ENCODE peak calls at places on chromosomes 3 and 15, in four cellular contexts. A is Right ventricle myocardium superior; H is activated T-helper 1 cell treated with anti-CD3 and anti-CD28 coated beads, Interleukin-12 subunit alpha, Interleukin-12 subunit beta, Interleukin-2, Interleukin-4 antibody, amounts not matched to agents 30 ng/mL and 10 ng/mL and 1 ng/mL, durations not matched to agents 14 hours and 24 hours and 36 hours; W is stomach. T is an unnamed sample.

GRCh38 chr3:107969994-107970896 is 120.6 kb downstream of the CD47 start:
- DNase-seq in W (no peak), H (no peak), A (no peak), T (no peak)

GRCh38 chr15:73237910-73238309 is 130.8 kb downstream of the HCN4 start:
- DNase-seq in A (no peak), H (no peak), W (no peak), T (no peak)

GRCh38 chr15:87294854-87295253 is 961.7 kb downstream of the NTRK3 start:
- DNase-seq in W (no peak), H (no peak), A (no peak), T (no peak)

GRCh38 chr3:42067324-42067723 is 23.8 kb upstream of the TRAK1 start:
- DNase-seq in A (no peak), H (no peak), W (no peak), T (no peak)

GRCh38 chr15:39939487-39940452 is 5.9 kb downstream of the EIF2AK4 start:
- DNase-seq in A (peak), H (no peak), W (no peak), T (no peak)

GRCh38 chr15:73840771-73841170 is 32.6 kb upstream of the TBC1D21 start:
- DNase-seq in A (no peak), H (no peak), W (no peak), T (no peak)

GRCh38 chr3:50164056-50164455 is 8.9 kb downstream of the SEMA3F start:
- DNase-seq in W (peak), H (no peak), A (peak), T (peak)

GRCh38 chr15:43329222-43329959 is 982 bp downstream of the LCMT2 start:
- DNase-seq in A (no peak), H (peak), W (peak), T (no peak)

GRCh38 chr3:172808969-172809546 is 58.5 kb downstream of the ECT2 start:
- DNase-seq in A (no peak), W (no peak), H (no peak), T (peak)

GRCh38 chr3:44924102-44925084 is 50.0 kb downstream of the TGM4 start:
- DNase-seq in W (no peak), H (no peak), A (no peak), T (peak)

GRCh38 chr15:89492111-89492641 is 4.2 kb downstream of the RHCG start:
- DNase-seq in A (no peak), H (no peak), W (no peak), T (no peak)

GRCh38 chr3:101851833-101852232 is 2.5 kb downstream of the NFKBIZ start:
- DNase-seq in H (no peak), A (no peak), W (no peak), T (no peak)